ENCODE peak calls at places on chromosomes 16 and 17, in five cellular contexts. Q is A549; N is AG20443; F is RKO; H is stimulated activated CD8-positive, alpha-beta memory T cell treated with anti-CD3 and anti-CD28 coated beads, Interleukin-4, amount 100 ng/mL, for 1 hour. J is an unnamed sample.

GRCh38 chr17:74227681-74228080 is 14.3 kb downstream of the TTYH2 start:
- DNase-seq in Q (no peak), N (no peak), F (no peak), H (no peak), J (no peak)

GRCh38 chr16:49378238-49378637 is 4.6 kb downstream of the C16orf78 start:
- DNase-seq in Q (no peak), N (no peak), F (no peak), H (no peak), J (no peak)

GRCh38 chr17:245611-246010 is 64.2 kb upstream of the DOC2B start:
- DNase-seq in Q (no peak), N (no peak), F (no peak), H (no peak), J (peak)

GRCh38 chr17:79843917-79844815 is 4.9 kb upstream of the CBX4 start:
- DNase-seq in Q (peak), N (peak), F (peak), H (no peak), J (no peak)

GRCh38 chr17:20825539-20825938 is 217.3 kb downstream of the USP22 start:
- DNase-seq in Q (no peak), N (no peak), F (no peak), H (no peak), J (no peak)

GRCh38 chr16:4679854-4680636 is 13.3 kb upstream of the NUDT16L1 start:
- DNase-seq in Q (no peak), N (no peak), F (no peak), H (no peak), J (peak)

GRCh38 chr16:72884037-72884436 is 163.9 kb downstream of the ZFHX3 start:
- DNase-seq in Q (no peak), N (no peak), F (no peak), H (no peak), J (no peak)

GRCh38 chr17:68463211-68463990 is 6.1 kb upstream of the WIPI1 start:
- DNase-seq in Q (no peak), N (no peak), F (no peak), H (no peak), J (no peak)

GRCh38 chr16:86044241-86044671 is 145.3 kb downstream of the IRF8 start:
- DNase-seq in Q (peak), N (peak), F (no peak), H (no peak), J (no peak)

GRCh38 chr17:28097254-28097653 is 54.8 kb downstream of the NLK start:
- DNase-seq in Q (no peak), N (no peak), F (no peak), H (no peak), J (no peak)

GRCh38 chr17:7307686-7308624 is 527 bp downstream of the EIF5A start:
- DNase-seq in Q (peak), N (peak), F (peak), H (no peak), J (peak)

GRCh38 chr16:49932943-49933342 is 77.0 kb upstream of the ZNF423 start:
- DNase-seq in Q (no peak), N (peak), F (no peak), H (no peak), J (no peak)

GRCh38 chr16:88684569-88685155 is 1.6 kb downstream of the SNAI3 start:
- DNase-seq in Q (no peak), N (no peak), F (no peak), H (no peak), J (no peak)

GRCh38 chr16:25988882-25989281 is 297.1 kb downstream of the HS3ST4 start:
- DNase-seq in Q (no peak), N (no peak), F (no peak), H (no peak), J (no peak)

GRCh38 chr16:23580391-23580790 is 15.7 kb downstream of the NDUFAB1 start:
- DNase-seq in Q (no peak), N (no peak), F (no peak), H (no peak), J (no peak)

GRCh38 chr16:303760-304505 is 21.0 kb downstream of the PDIA2 start:
- DNase-seq in Q (peak), N (no peak), F (peak), H (no peak), J (no peak)